ENCODE peak calls at places on chromosomes 1 and 21, in nine cellular contexts. X, W, G, T, I, H, D, A and P are unnamed samples.

GRCh38 chr1:204896787-204897469 is 26.3 kb downstream of the NFASC start:
- DNase-seq in W (no peak), X (no peak), H (peak), D (no peak), T (no peak), I (no peak), A (no peak), G (no peak), P (no peak)

GRCh38 chr1:179095924-179096323 is 14.1 kb downstream of the TOR3A start:
- DNase-seq in T (no peak), D (no peak), A (no peak), H (no peak), I (no peak), W (no peak), G (no peak), X (no peak), P (no peak)

GRCh38 chr1:181159451-181160151 is 71.1 kb downstream of the IER5 start:
- DNase-seq in T (peak), I (peak), G (peak), A (no peak), H (no peak), D (no peak), X (no peak), W (peak), P (no peak)

GRCh38 chr21:27818847-27819246 is 852.0 kb upstream of the ADAMTS5 start:
- DNase-seq in G (peak), H (no peak), T (no peak), W (no peak), A (no peak), X (no peak), I (peak), D (no peak), P (no peak)

GRCh38 chr1:15005116-15005515 is 148.4 kb upstream of the TMEM51 start:
- DNase-seq in D (no peak), I (peak), X (no peak), A (no peak), H (no peak), W (no peak), T (no peak), G (no peak), P (no peak)

GRCh38 chr1:231626951-231627614 is 493 bp downstream of the DISC1 start:
- DNase-seq in W (peak), D (no peak), X (peak), H (peak), T (peak), A (no peak), I (peak), G (peak), P (no peak)

GRCh38 chr1:183783896-183784637 is 20.9 kb upstream of the RGL1 start:
- DNase-seq in W (no peak), X (no peak), A (no peak), D (no peak), H (no peak), T (no peak), I (peak), G (peak), P (no peak)

GRCh38 chr1:215748431-215748830 is 181.3 kb downstream of the KCTD3 start:
- DNase-seq in H (no peak), A (no peak), I (no peak), W (no peak), X (no peak), G (no peak), D (no peak), T (no peak), P (no peak)

GRCh38 chr1:74969566-74970135 is 164.5 kb upstream of the LHX8 start:
- DNase-seq in H (no peak), W (no peak), D (no peak), T (no peak), I (no peak), G (no peak), X (no peak), A (no peak), P (no peak)

GRCh38 chr1:41880261-41880660 is 38.5 kb downstream of the HIVEP3 start:
- DNase-seq in A (no peak), W (no peak), G (no peak), D (no peak), H (no peak), T (no peak), I (no peak), X (no peak), P (no peak)

GRCh38 chr1:104720701-104721100 is 971.0 kb downstream of the AMY1C start:
- DNase-seq in X (no peak), D (no peak), A (no peak), H (no peak), G (no peak), I (no peak), W (no peak), T (no peak), P (no peak)

GRCh38 chr1:107597290-107597689 is 367.7 kb downstream of the VAV3 start:
- DNase-seq in H (no peak), A (no peak), X (no peak), T (no peak), D (no peak), W (no peak), G (no peak), I (no peak), P (no peak)

GRCh38 chr1:229689273-229689672 is 63.2 kb downstream of the URB2 start:
- DNase-seq in T (no peak), I (no peak), H (no peak), X (no peak), G (no peak), W (no peak), A (no peak), D (no peak), P (no peak)